ENCODE peak calls at places on chromosomes 7 and 10, in seven cellular contexts. X is left colon; H is heart right ventricle; N is fibroblast of the conjunctiva; B is HS-5; W is effector memory CD8-positive, alpha-beta T cell; A is DMS153. K is an unnamed sample.

GRCh38 chr10:131929122-131929845 is 28.5 kb downstream of the PPP2R2D start:
- DNase-seq in N (no peak), W (no peak), H (no peak), B (no peak), A (no peak), X (no peak), K (no peak)

GRCh38 chr7:135349746-135350145 is 116.1 kb downstream of the STRA8 start:
- DNase-seq in X (no peak), W (no peak), N (no peak), B (no peak), A (no peak), H (no peak), K (no peak)

GRCh38 chr7:151366141-151366871 is 24.7 kb downstream of the NUB1 start:
- DNase-seq in A (no peak), B (no peak), H (no peak), X (no peak), W (no peak), N (no peak), K (no peak)

GRCh38 chr7:75617634-75618234 is 121.0 kb downstream of the HIP1 start:
- DNase-seq in X (peak; percentile 21), N (no peak), H (peak; percentile 48), B (no peak), W (peak; percentile 50), A (no peak), K (peak; percentile 65)

GRCh38 chr7:13057462-13058200 is 370.2 kb downstream of the ARL4A start:
- DNase-seq in X (no peak), N (no peak), W (no peak), A (no peak), H (no peak), B (no peak), K (no peak)

GRCh38 chr7:111763221-111763791 is 201.0 kb upstream of the IMMP2L start:
- DNase-seq in A (peak; percentile 29), B (no peak), H (no peak), N (peak; percentile 59), W (no peak), X (no peak), K (no peak)

GRCh38 chr10:78301891-78302738 is 268.5 kb downstream of the RPS24 start:
- DNase-seq in H (no peak), X (no peak), W (no peak), A (peak; percentile 40), B (no peak), N (no peak), K (no peak)

GRCh38 chr7:143323650-143324049 is 7.7 kb downstream of the CLCN1 start:
- DNase-seq in N (no peak), X (no peak), W (no peak), A (no peak), B (no peak), H (no peak), K (no peak)

GRCh38 chr7:132261296-132261695 is 315.0 kb downstream of the PLXNA4 start:
- DNase-seq in N (no peak), B (no peak), X (no peak), W (no peak), A (no peak), H (no peak), K (no peak)

GRCh38 chr7:70143089-70144044 is 545.1 kb downstream of the AUTS2 start:
- DNase-seq in A (peak; percentile 78), W (no peak), N (peak; percentile 14), X (no peak), B (no peak), H (no peak), K (no peak)

GRCh38 chr7:107609861-107610260 is 29.8 kb downstream of the BCAP29 start:
- DNase-seq in X (no peak), A (no peak), H (no peak), N (no peak), B (no peak), W (no peak), K (no peak)

GRCh38 chr7:96789914-96790313 is 80.3 kb upstream of the SEM1 start:
- DNase-seq in B (no peak), A (no peak), X (no peak), N (no peak), H (no peak), W (no peak), K (no peak)

K was measured in CD8-positive, alpha-beta memory T cell.